ENCODE peak calls at places on chromosomes 13 and 19, in five cellular contexts. S is kidney, U is lower lobe of right lung, E is AG04449, C is lung. G is an unnamed sample.

GRCh38 chr13:105643966-105644365 is 891.5 kb downstream of the EFNB2 start:
- DNase-seq in S (no peak), U (no peak), E (no peak), C (no peak), G (no peak)

GRCh38 chr19:15928321-15928720 is 6.0 kb downstream of the CYP4F11 start:
- DNase-seq in S (no peak), U (no peak), E (no peak), C (no peak), G (no peak)

GRCh38 chr19:4889034-4889825 is 13.5 kb downstream of the ARRDC5 start:
- DNase-seq in S (no peak), U (no peak), E (no peak), C (no peak), G (no peak)

GRCh38 chr13:96052655-96053002 is 572 bp downstream of the UGGT2 start:
- DNase-seq in S (no peak), U (no peak), E (peak; percentile 9), C (no peak), G (peak; percentile 54)

GRCh38 chr13:30119476-30119875 is 187.9 kb downstream of the KATNAL1 start:
- DNase-seq in S (no peak), U (no peak), E (peak; percentile 70), C (no peak), G (no peak)

GRCh38 chr13:40316301-40316700 is 350.1 kb downstream of the FOXO1 start:
- DNase-seq in S (no peak), U (no peak), E (no peak), C (no peak), G (no peak)

GRCh38 chr13:113793718-113794085 is 34.7 kb downstream of the TMEM255B start:
- DNase-seq in S (no peak), U (no peak), E (no peak), C (no peak), G (no peak)

GRCh38 chr13:97780486-97780885 is 173.0 kb upstream of the IPO5 start:
- DNase-seq in S (no peak), U (no peak), E (no peak), C (no peak), G (no peak)

GRCh38 chr19:39212377-39212742 is 8.3 kb upstream of the SYCN start:
- DNase-seq in S (no peak), U (peak; percentile 60), E (no peak), C (peak; percentile 40), G (no peak)

GRCh38 chr19:40594657-40595077 is 6.5 kb upstream of the LTBP4 start:
- DNase-seq in S (peak; percentile 67), U (no peak), E (no peak), C (no peak), G (no peak)

GRCh38 chr13:48446454-48446853 is 33.5 kb upstream of the LPAR6 start:
- DNase-seq in S (no peak), U (no peak), E (no peak), C (no peak), G (peak; percentile 52)

GRCh38 chr19:58491393-58491792 is 15.2 kb downstream of the ZNF446 start:
- DNase-seq in S (no peak), U (no peak), E (no peak), C (no peak), G (no peak)

GRCh38 chr19:46372901-46373572 is 26.1 kb downstream of the PPP5C start:
- DNase-seq in S (peak; percentile 76), U (no peak), E (no peak), C (no peak), G (no peak)

GRCh38 chr13:113835461-113836274 is 28.2 kb downstream of the GAS6 start:
- DNase-seq in S (peak; percentile 70), U (peak; percentile 36), E (no peak), C (no peak), G (peak; percentile 65)

GRCh38 chr13:48580185-48580803 is 47.4 kb upstream of the RCBTB2 start:
- DNase-seq in S (no peak), U (no peak), E (no peak), C (peak; percentile 66), G (no peak)

GRCh38 chr13:78100481-78100880 is 181.8 kb upstream of the EDNRB start:
- DNase-seq in S (no peak), U (no peak), E (no peak), C (no peak), G (peak; percentile 12)

DNA sequence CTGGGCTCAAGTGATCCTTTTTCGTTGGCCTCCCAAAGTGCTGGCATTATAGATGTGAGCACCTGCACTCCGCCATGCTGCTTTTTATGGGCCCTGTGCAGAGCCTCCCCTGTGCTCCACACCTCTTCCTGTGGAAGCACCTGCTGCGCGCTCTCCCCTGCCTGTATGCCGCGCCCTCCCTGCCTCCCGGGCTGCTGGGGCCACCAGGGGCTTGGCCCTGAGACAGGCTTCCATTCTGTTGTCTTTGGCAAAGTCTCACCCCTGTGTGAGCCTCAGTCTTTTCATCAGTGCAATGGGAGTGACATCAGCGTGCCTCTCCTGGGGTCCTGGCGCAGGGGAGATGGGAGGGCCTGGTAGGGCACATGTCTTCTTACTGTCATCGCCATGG is 1.3 kb downstream of the FAM174C start:
- DNase-seq in S (no peak), U (no peak), E (no peak), C (no peak), G (no peak)
- H3K4me3 ChIP-seq in S (no peak overlapping the region), U (peak overlapping the region; percentile 69), E (peak overlapping the region; percentile 70), C (no peak overlapping the region), G (peak overlapping the region; percentile 75)

GRCh38 chr19:47511681-47512080 is 3.2 kb downstream of the NAPA start:
- DNase-seq in S (no peak), U (no peak), E (no peak), C (no peak), G (no peak)
- H3K4me3 ChIP-seq in S (peak overlapping the region; percentile 29), U (peak overlapping the region; percentile 96), E (no peak overlapping the region), C (no peak overlapping the region), G (no peak overlapping the region)

GRCh38 chr13:25882732-25883357 is 169.0 kb downstream of the SHISA2 start:
- DNase-seq in S (no peak), U (no peak), E (no peak), C (no peak), G (no peak)

GRCh38 chr13:25886438-25887214 is 165.2 kb downstream of the SHISA2 start:
- DNase-seq in S (no peak), U (no peak), E (peak; percentile 71), C (no peak), G (peak; percentile 94)

GRCh38 chr13:25885418-25885817 is 166.4 kb downstream of the SHISA2 start:
- DNase-seq in S (no peak), U (no peak), E (no peak), C (no peak), G (no peak)

GRCh38 chr13:25890671-25891212 is 161.1 kb downstream of the SHISA2 start:
- DNase-seq in S (no peak), U (no peak), E (no peak), C (no peak), G (no peak)

DNA sequence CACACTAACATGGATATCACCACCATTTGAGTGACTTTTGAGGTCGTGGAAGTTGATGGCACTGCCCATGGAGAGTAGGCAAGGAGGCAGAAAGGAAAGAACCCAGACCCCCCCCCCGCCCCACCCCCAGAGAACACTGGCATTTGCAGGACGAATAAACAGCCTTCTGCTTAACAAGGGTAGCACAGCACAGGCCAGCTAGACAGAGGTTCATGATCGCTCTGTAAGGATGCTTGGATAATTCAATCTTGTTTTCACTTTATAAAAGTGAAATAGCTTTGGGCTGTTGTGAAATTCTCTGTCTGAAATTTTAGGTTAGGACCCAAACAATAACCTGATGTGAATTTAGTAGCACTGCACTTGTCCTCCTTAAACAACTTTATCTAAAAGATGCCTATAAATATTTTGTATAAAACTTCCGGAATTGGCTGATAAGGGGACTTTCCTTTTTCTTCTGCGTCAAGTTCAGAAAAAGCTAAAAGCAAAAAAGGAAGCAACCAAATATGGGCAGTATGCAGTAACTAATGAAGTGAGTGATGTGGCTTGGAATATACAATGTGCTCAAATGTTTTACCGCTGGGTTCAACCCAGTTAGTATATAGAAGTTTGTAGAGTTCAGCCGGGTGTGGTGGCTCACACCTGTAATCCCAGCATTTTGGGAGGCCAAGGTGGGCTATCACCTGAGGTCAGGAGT is 163.7 kb downstream of the SHISA2 start:
- DNase-seq in S (no peak), U (no peak), E (no peak), C (no peak), G (no peak)
- H3K4me3 ChIP-seq in S (no peak overlapping the region), U (no peak overlapping the region), E (no peak overlapping the region), C (no peak overlapping the region), G (no peak overlapping the region)

DNA sequence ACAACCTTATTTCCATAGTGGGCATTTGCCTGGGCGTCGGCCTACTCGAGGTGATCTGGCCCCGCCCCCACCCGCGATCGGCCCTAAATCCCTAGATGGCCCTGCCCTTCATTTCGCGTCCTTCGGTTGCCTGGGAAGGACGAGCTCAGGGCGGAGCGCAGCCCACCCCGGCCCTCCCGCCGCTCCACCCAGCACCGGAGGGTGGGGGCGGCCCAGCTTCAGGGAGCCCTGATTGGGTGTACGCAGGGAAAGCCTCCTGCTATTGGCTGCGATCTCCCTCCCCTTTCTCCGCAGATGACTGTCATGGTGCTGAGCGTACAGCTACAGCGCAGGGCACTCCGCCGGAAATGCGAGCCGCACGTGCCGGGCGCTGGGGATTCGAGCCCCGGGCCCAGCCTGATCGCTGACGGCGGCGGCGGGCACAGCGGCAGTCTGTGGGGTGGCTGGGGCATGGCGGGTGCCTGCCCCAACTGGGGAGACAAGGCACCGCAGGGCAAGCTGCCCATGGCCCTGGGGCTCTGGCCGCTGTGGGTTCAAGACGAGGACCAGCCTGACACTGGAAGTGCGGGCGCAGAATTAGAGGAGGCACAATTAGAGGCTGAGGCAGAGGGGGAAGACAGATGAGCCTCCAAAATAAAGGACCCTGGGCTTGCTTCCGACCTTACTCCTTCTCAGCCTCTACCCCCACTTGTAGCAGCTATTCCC is 4.3 kb downstream of the CD37 start:
- DNase-seq in S (peak; percentile 97), U (peak; percentile 89), E (no peak), C (peak; percentile 90), G (peak; percentile 60)
- H3K4me3 ChIP-seq in S (peak overlapping the region; percentile 69), U (peak overlapping the region; percentile 60), E (no peak overlapping the region), C (peak overlapping the region; percentile 19), G (peak overlapping the region; percentile 38)

GRCh38 chr19:20858861-20859260 is 64.2 kb upstream of the ZNF85 start:
- DNase-seq in S (no peak), U (no peak), E (no peak), C (no peak), G (no peak)

GRCh38 chr19:20863176-20863575 is 59.9 kb upstream of the ZNF85 start:
- DNase-seq in S (no peak), U (no peak), E (no peak), C (no peak), G (no peak)

GRCh38 chr19:20860339-20860738 is 62.7 kb upstream of the ZNF85 start:
- DNase-seq in S (no peak), U (no peak), E (no peak), C (no peak), G (no peak)

DNA sequence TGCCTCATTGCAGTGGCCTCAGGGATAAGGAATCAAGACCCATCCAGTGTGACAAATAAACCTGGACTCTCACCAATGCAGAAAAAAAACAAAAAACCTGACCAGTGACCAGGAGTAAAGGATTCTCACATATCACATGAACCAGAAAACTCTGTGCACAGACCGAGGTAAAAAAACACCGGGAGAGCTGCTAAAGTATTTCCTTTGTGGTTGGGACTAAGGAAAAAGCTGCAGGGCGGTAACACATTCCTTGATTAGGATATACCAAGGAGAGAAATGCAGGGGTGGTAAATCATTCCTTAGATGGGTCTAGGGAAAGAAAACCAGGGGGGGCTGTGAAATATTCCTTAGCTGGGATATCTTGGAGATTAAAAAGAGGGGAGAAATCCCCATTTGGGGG is 64.8 kb upstream of the ZNF85 start:
- DNase-seq in S (no peak), U (no peak), E (no peak), C (no peak), G (no peak)
- H3K4me3 ChIP-seq in S (no peak overlapping the region), U (no peak overlapping the region), E (no peak overlapping the region), C (no peak overlapping the region), G (no peak overlapping the region)

G was measured in skeletal muscle cell.